ENCODE peak calls at places on chromosomes 4 and X, in four cellular contexts. One of them, this sample, is unnamed.

GRCh38 chr4:65646136-65646535 is 24.2 kb downstream of the EPHA5 start:
- DNase-seq in breast epithelium: no peak
- DNase-seq in GM23338: no peak
- DNase-seq in uterus: no peak
- DNase-seq in this sample: no peak

GRCh38 chrX:120207009-120207610 is 43.5 kb upstream of the ZBTB33 start:
- DNase-seq in uterus: no peak
- DNase-seq in breast epithelium: no peak
- DNase-seq in GM23338: no peak
- DNase-seq in this sample: no peak

GRCh38 chrX:110125435-110125834 is 122.5 kb downstream of the TMEM164 start:
- DNase-seq in uterus: no peak
- DNase-seq in breast epithelium: no peak
- DNase-seq in GM23338: peak; percentile 59
- DNase-seq in this sample: peak; percentile 67

GRCh38 chr4:38967260-38968095 is 64.7 kb downstream of the TMEM156 start:
- DNase-seq in uterus: no peak
- DNase-seq in breast epithelium: no peak
- DNase-seq in GM23338: no peak
- DNase-seq in this sample: no peak

GRCh38 chr4:156672492-156672891 is 299.1 kb downstream of the PDGFC start:
- DNase-seq in GM23338: no peak
- DNase-seq in uterus: no peak
- DNase-seq in breast epithelium: no peak
- DNase-seq in this sample: no peak

GRCh38 chr4:40749717-40750460 is at the start of gene NSUN7:
- DNase-seq in GM23338: peak; percentile 97
- DNase-seq in breast epithelium: peak; percentile 87
- DNase-seq in uterus: peak; percentile 21
- DNase-seq in this sample: peak; percentile 97

GRCh38 chrX:23779025-23779424 is 3.9 kb upstream of the SAT1 start:
- DNase-seq in GM23338: no peak
- DNase-seq in uterus: no peak
- DNase-seq in breast epithelium: no peak
- DNase-seq in this sample: no peak

GRCh38 chr4:124018383-124019317 is 622.1 kb downstream of the SPRY1 start:
- DNase-seq in breast epithelium: no peak
- DNase-seq in uterus: peak; percentile 49
- DNase-seq in GM23338: peak; percentile 6
- DNase-seq in this sample: peak; percentile 42

GRCh38 chr4:107279729-107280128 is 243.6 kb upstream of the DKK2 start:
- DNase-seq in uterus: no peak
- DNase-seq in breast epithelium: no peak
- DNase-seq in GM23338: no peak
- DNase-seq in this sample: no peak

GRCh38 chrX:18012974-18013373 is 151.9 kb upstream of the RAI2 start:
- DNase-seq in uterus: no peak
- DNase-seq in GM23338: no peak
- DNase-seq in breast epithelium: no peak
- DNase-seq in this sample: no peak

GRCh38 chr4:24888475-24888874 is 24.4 kb downstream of the CCDC149 start:
- DNase-seq in GM23338: no peak
- DNase-seq in uterus: no peak
- DNase-seq in breast epithelium: no peak
- DNase-seq in this sample: peak; percentile 69

GRCh38 chrX:106306391-106306947 is 138.4 kb downstream of the PWWP3B start:
- DNase-seq in breast epithelium: no peak
- DNase-seq in GM23338: no peak
- DNase-seq in uterus: no peak
- DNase-seq in this sample: no peak

DNA sequence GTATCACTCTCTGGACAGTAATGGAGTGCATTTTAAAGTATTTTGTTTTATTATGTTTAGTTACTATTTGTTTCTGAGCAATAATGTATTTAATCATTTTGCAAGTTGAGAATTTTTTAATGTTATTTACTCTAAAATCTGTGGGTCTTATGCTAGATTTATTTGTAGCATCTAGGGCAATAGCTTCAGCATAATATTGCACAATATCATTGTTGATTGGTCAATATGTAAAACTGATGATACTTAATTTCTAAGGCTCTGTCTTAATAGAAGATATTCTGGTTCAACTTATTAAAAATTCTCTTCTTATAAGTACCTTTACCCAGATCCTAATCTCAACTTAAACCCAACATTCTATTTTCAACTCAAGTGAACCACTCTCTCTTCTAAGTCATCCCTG is 11.5 kb downstream of the SFRP2 start:
- DNase-seq in breast epithelium: no peak
- DNase-seq in uterus: no peak
- DNase-seq in GM23338: no peak
- DNase-seq in this sample: no peak
- H3K27ac ChIP-seq in breast epithelium: no peak overlapping the region
- H3K27ac ChIP-seq in uterus: no peak overlapping the region
- H3K27ac ChIP-seq in GM23338: no peak overlapping the region
- H3K27ac ChIP-seq in this sample: no peak overlapping the region

DNA sequence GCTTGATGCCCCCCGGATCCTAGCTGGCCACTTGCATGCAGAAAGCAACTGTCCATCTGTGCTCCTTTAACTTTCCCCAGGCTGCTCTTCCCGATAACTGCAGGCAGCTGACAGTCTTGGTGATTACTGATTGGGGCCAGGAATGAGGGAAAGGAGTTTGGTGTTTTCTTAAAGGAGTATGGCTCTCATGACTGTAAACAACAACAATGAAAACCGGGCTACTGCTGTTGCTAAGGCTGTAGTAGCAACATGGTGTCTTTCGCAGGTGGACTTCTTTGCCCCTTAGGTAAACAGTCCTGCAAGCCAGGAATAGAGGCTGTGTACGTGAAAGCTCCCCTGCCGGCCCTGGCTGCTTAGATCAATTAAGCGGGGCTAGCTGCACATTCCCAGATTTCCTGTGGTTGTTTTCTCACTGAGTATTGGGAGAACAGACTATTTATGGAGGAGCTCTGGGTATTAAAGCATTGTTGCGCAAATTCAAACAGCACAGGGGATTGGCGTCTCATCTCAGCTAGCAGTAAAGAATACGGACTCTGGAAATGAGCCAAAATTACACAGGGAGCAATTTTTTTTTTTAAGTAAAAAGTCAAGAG is 61.5 kb upstream of the NAP1L5 start:
- DNase-seq in breast epithelium: no peak
- DNase-seq in GM23338: peak; percentile 64
- DNase-seq in uterus: no peak
- DNase-seq in this sample: peak; percentile 69
- H3K27ac ChIP-seq in breast epithelium: peak overlapping the region; percentile 14
- H3K27ac ChIP-seq in GM23338: peak overlapping the region; percentile 64
- H3K27ac ChIP-seq in uterus: peak overlapping the region; percentile 47
- H3K27ac ChIP-seq in this sample: peak overlapping the region; percentile 64

GRCh38 chr4:151408380-151408629 is 671 bp upstream of the FHIP1A start:
- DNase-seq in GM23338: peak; percentile 66
- DNase-seq in breast epithelium: no peak
- DNase-seq in uterus: peak; percentile 15
- DNase-seq in this sample: no peak
- H3K27ac ChIP-seq in GM23338: peak overlapping the region; percentile 92
- H3K27ac ChIP-seq in breast epithelium: peak overlapping the region; percentile 96
- H3K27ac ChIP-seq in uterus: peak overlapping the region; percentile 65
- H3K27ac ChIP-seq in this sample: no peak overlapping the region

GRCh38 chr4:141721174-141721573 is 84.8 kb downstream of the IL15 start:
- DNase-seq in breast epithelium: no peak
- DNase-seq in uterus: no peak
- DNase-seq in GM23338: no peak
- DNase-seq in this sample: no peak
- H3K27ac ChIP-seq in breast epithelium: no peak overlapping the region
- H3K27ac ChIP-seq in uterus: no peak overlapping the region
- H3K27ac ChIP-seq in GM23338: no peak overlapping the region
- H3K27ac ChIP-seq in this sample: no peak overlapping the region

DNA sequence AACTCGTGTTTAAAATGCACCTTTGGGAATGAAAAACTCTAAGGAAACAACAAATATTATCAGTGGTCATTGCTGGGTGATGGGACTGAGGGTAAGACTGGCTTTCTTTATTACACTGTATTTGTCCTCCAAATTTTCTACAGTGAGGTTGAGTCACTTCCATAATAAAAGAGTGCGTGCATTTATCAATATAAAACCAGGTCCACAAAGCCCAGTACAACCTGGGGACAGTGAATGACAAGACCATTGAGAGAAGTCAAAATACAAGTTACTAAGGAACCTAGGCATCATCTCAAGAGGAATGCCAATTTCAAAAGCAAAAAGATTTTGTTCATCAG is 76.4 kb downstream of the MAGED4 start:
- DNase-seq in breast epithelium: no peak
- DNase-seq in uterus: no peak
- DNase-seq in GM23338: no peak
- DNase-seq in this sample: no peak
- H3K27ac ChIP-seq in breast epithelium: peak overlapping the region; percentile 89
- H3K27ac ChIP-seq in uterus: peak overlapping the region; percentile 93
- H3K27ac ChIP-seq in GM23338: no peak overlapping the region
- H3K27ac ChIP-seq in this sample: no peak overlapping the region

DNA sequence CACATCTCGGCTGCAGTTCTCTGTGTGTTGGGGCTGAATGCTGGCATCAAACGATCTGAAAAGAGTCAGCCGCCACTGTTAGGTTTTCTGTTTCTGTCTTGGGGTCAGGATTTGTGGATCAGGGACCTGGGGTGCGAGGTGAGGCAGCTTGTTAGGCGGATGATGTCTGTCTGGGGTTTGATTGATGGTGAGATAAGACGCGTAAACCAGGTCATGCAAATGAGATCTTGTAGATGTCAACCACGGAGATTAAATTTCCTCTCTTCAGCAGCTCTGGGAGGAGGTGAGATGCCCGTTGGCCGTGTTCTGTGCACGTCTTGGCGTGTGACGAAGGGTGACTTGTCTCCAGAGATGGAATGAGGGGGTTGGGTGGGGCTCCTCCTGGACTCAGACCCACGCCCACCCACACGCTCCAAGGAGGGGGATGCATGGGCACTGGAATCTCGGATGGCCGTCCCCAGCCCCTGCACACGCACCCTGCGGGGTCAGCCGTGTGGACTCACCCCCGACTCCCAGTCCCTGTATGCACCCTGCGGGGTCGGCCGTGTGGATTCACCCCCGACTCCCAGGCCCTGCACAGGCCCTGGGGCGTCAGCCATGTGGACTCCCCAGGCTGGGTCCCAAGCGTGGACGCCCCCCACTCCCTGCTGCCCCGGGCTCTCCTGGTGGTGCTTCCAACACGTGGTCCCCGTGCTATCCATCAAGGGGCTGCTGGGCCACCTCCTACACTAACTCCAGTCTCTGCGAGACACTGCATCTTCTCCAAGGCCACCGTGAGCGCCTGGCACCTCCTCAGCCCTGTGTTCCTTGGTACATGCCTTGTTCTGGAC is 16.0 kb upstream of the UVSSA start:
- DNase-seq in GM23338: no peak
- DNase-seq in breast epithelium: no peak
- DNase-seq in uterus: no peak
- DNase-seq in this sample: no peak
- H3K27ac ChIP-seq in GM23338: no peak overlapping the region
- H3K27ac ChIP-seq in breast epithelium: no peak overlapping the region
- H3K27ac ChIP-seq in uterus: no peak overlapping the region
- H3K27ac ChIP-seq in this sample: no peak overlapping the region

GRCh38 chr4:8472166-8472688 is 31.6 kb downstream of the TRMT44 start:
- DNase-seq in GM23338: no peak
- DNase-seq in uterus: no peak
- DNase-seq in breast epithelium: no peak
- DNase-seq in this sample: peak; percentile 52
- H3K27ac ChIP-seq in GM23338: no peak overlapping the region
- H3K27ac ChIP-seq in uterus: peak overlapping the region; percentile 96
- H3K27ac ChIP-seq in breast epithelium: peak overlapping the region; percentile 67
- H3K27ac ChIP-seq in this sample: no peak overlapping the region

DNA sequence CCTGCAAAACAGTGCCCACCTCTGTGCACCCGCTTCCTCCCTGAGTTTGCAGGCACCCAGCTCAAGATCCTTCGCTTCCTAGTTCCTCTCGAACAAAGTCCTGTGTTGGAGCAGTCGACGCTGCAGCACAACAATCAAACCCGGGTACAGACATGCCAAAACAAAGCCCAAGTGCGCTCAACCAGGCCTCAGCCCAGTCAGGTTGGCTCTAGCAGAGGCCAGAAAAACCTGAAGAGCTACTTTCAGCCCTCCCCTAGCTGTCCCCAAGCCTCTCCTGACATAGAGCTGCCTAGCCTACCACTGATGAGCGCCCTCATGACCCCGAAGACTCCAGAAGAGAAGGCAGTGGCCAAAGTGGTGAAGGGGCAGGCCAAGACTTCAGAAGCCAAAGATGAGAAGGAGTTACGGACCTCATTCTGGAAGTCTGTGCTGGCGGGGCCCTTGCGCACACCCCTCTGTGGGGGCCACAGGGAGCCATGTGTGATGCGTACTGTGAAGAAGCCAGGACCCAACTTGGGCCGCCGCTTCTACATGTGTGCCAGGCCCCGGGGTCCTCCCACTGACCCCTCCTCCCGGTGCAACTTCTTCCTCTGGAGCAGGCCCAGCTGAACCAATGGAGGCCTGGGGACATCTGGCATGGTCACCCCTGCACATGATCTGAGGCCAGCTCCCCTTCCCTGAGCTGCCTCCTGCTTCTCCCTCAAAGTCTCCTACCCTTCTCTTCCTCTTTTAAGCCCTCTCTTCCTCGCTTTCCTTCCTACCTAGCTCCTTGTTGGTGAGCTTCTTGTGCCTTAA is 6.9 kb downstream of the APEX2 start:
- DNase-seq in GM23338: no peak
- DNase-seq in breast epithelium: no peak
- DNase-seq in uterus: no peak
- DNase-seq in this sample: no peak
- H3K27ac ChIP-seq in GM23338: no peak overlapping the region
- H3K27ac ChIP-seq in breast epithelium: no peak overlapping the region
- H3K27ac ChIP-seq in uterus: no peak overlapping the region
- H3K27ac ChIP-seq in this sample: no peak overlapping the region

DNA sequence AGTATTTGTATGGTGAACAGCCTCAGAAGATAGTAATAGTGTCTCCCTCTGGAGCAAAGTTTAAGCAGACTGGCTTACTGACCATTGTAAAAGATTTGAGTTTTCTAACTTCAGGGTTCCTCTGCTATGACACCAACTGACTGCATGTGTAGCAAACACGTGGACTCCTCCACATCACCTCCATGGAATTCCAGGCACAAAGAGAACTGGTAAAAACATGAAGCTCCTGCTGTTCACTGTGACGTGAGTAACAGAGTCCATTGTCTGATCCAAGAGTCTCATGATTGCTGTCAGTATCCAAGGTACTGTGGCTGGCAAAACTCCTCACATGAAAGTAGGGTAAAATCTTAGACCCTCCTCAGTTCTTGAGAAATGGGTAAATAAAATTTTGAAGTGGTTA is 107.6 kb upstream of the FAM9B start:
- DNase-seq in uterus: no peak
- DNase-seq in GM23338: no peak
- DNase-seq in breast epithelium: no peak
- DNase-seq in this sample: no peak
- H3K27ac ChIP-seq in uterus: peak overlapping the region; percentile 33
- H3K27ac ChIP-seq in GM23338: no peak overlapping the region
- H3K27ac ChIP-seq in breast epithelium: no peak overlapping the region
- H3K27ac ChIP-seq in this sample: no peak overlapping the region